ENCODE peak calls at places on chromosomes 12 and 14, in eight cellular contexts. B is naive thymus-derived CD4-positive, alpha-beta T cell; Z is BJ; E is heart left ventricle; F is AG10803; D is A549; T is psoas muscle; N is sigmoid colon. K is an unnamed sample.

GRCh38 chr14:29892327-29892726 is 35.3 kb downstream of the PRKD1 start:
- DNase-seq in B (no peak), Z (no peak), E (no peak), F (peak; percentile 58), D (no peak), T (no peak), N (no peak), K (no peak)

GRCh38 chr14:104392001-104392395 is 187.6 kb upstream of the C14orf180 start:
- DNase-seq in B (no peak), Z (no peak), E (no peak), F (no peak), D (no peak), T (no peak), N (peak; percentile 56), K (no peak)

GRCh38 chr14:21041676-21042433 is at the start of gene RNASE7:
- DNase-seq in B (no peak), Z (no peak), E (no peak), F (peak; percentile 58), D (no peak), T (peak; percentile 83), N (no peak), K (no peak)

GRCh38 chr12:124248862-124249825 is 45.7 kb upstream of the RFLNA start:
- DNase-seq in B (no peak), Z (no peak), E (no peak), F (peak; percentile 68), D (no peak), T (no peak), N (no peak), K (no peak)

GRCh38 chr12:4584896-4585295 is 22.9 kb downstream of the DYRK4 start:
- DNase-seq in B (no peak), Z (no peak), E (no peak), F (no peak), D (no peak), T (no peak), N (no peak), K (no peak)

GRCh38 chr12:65248656-65249633 is 29.5 kb upstream of the MSRB3 start:
- DNase-seq in B (no peak), Z (no peak), E (no peak), F (no peak), D (no peak), T (no peak), N (no peak), K (no peak)

GRCh38 chr14:92389598-92390126 is 66.7 kb downstream of the SLC24A4 start:
- DNase-seq in B (no peak), Z (no peak), E (no peak), F (no peak), D (no peak), T (no peak), N (no peak), K (no peak)

GRCh38 chr14:100765991-100766390 is 39.3 kb downstream of the DLK1 start:
- DNase-seq in B (no peak), Z (no peak), E (peak; percentile 6), F (no peak), D (no peak), T (peak; percentile 37), N (peak; percentile 19), K (no peak)

GRCh38 chr12:104154806-104155205 is 16.8 kb upstream of the NFYB start:
- DNase-seq in B (no peak), Z (no peak), E (no peak), F (no peak), D (no peak), T (no peak), N (no peak), K (no peak)

GRCh38 chr12:58095002-58095401 is 153.6 kb downstream of the ATP23 start:
- DNase-seq in B (no peak), Z (no peak), E (no peak), F (no peak), D (no peak), T (no peak), N (no peak), K (no peak)

GRCh38 chr12:108232565-108232964 is 103.5 kb downstream of the WSCD2 start:
- DNase-seq in B (no peak), Z (no peak), E (no peak), F (no peak), D (no peak), T (no peak), N (no peak), K (no peak)

GRCh38 chr12:29782285-29782820 is 1.4 kb downstream of the TMTC1 start:
- DNase-seq in B (no peak), Z (peak; percentile 22), E (no peak), F (peak; percentile 42), D (no peak), T (no peak), N (no peak), K (no peak)

GRCh38 chr14:94480809-94481208 is 4.8 kb upstream of the SERPINA9 start:
- DNase-seq in B (no peak), Z (no peak), E (no peak), F (peak; percentile 6), D (no peak), T (no peak), N (no peak), K (no peak)

GRCh38 chr12:95960241-95960640 is 17.1 kb downstream of the AMDHD1 start:
- DNase-seq in B (no peak), Z (no peak), E (no peak), F (no peak), D (no peak), T (no peak), N (no peak), K (no peak)

DNA sequence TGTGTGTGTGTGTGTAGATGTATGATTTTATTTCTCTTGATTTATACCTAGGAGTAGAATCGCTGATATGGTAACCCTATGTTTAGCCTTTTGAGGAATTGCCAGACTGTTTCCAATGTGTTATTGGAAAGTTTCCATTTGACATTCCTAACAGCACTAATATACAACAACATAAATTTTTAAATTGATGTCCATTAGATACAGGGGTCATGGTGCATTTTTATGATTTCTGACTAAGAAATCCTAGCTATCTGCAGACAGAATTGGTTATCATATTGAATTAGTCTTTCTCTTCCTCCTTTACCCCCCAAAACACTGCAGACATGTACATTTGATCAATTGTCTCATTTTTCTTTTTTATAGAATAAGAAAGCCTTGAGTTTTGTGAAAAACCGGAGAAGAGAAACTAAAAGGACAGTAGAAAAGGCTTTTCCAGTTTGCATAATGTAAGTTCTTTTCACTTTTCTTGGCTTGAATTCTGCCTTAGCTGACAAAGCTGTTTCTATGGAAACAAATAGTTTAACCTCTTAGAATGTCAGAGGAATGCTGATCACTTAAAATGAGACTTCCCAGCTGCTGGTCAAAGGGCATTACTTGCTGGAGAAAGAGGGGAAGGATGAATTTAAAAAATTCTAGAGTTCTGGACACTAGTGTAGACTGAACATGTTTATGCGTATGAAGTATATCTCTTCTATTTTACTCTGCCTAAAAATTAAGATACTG is 28.3 kb downstream of the PALS1 start:
- DNase-seq in B (no peak), Z (peak; percentile 54), E (no peak), F (peak; percentile 89), D (no peak), T (no peak), N (no peak), K (peak; percentile 38)
- H3K4me3 ChIP-seq in B (no peak overlapping the region), Z (no peak overlapping the region), E (peak overlapping the region; percentile 11), F (peak overlapping the region; percentile 43), D (no peak overlapping the region), T (no peak overlapping the region), N (peak overlapping the region; percentile 9), K (peak overlapping the region; percentile 19)

GRCh38 chr14:91115986-91116385 is 2.1 kb downstream of the DGLUCY start:
- DNase-seq in B (no peak), Z (no peak), E (no peak), F (no peak), D (no peak), T (no peak), N (no peak), K (no peak)
- H3K4me3 ChIP-seq in B (peak overlapping the region; percentile 76), Z (no peak overlapping the region), E (peak overlapping the region; percentile 71), F (no peak overlapping the region), D (no peak overlapping the region), T (peak overlapping the region; percentile 77), N (peak overlapping the region; percentile 63), K (no peak overlapping the region)

DNA sequence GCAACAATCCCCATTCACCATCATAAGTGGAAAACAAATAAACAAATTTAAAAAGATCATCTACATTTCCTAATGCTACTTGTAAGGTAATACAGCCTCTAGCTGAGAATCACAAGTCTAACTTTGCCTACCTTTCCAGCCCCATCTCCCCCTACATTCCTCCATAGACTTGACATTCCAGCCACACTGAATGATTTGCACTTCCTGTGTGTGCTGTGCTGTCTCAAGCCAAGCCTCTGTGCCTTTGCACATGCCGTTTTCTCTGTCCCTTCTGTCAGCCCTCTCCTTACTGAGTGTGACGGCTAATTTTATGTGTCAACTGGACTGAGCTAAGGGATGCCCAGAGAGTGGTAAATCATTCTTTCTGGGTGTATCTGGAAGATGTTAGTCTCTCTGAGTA is 82.4 kb upstream of the MBIP start:
- DNase-seq in B (no peak), Z (no peak), E (no peak), F (no peak), D (no peak), T (no peak), N (no peak), K (no peak)
- H3K4me3 ChIP-seq in B (no peak overlapping the region), Z (no peak overlapping the region), E (no peak overlapping the region), F (no peak overlapping the region), D (no peak overlapping the region), T (no peak overlapping the region), N (no peak overlapping the region), K (no peak overlapping the region)

DNA sequence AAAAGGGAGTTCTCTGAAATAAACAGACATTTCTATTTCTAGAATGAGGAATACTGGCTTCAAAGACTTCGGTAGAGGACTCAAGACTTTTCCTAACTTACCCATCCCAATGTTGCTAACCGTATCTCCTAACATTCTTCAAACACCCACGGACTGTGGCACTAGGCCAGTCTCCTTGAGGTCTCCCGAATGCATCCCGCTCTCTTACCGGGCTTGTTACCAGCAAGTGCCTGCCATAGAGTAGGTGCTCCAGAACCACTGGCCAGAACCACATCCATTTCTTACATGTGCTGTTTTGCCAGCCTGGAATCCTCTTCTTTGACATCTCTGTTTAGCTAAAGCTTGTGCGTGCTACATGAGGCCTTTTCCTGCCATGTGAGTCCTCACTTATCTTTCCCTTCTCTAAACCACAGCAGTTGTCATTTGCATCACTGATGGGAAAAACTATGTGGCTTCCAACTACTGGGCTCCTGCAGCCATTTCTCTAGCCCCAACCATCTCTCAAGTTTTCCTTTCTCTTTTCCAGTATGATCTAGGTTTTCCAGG is 397.4 kb downstream of the PCNX1 start:
- DNase-seq in B (no peak), Z (no peak), E (no peak), F (no peak), D (no peak), T (no peak), N (no peak), K (no peak)
- H3K4me3 ChIP-seq in B (no peak overlapping the region), Z (no peak overlapping the region), E (no peak overlapping the region), F (no peak overlapping the region), D (no peak overlapping the region), T (no peak overlapping the region), N (no peak overlapping the region), K (no peak overlapping the region)

GRCh38 chr12:53098982-53099651 is 1.6 kb downstream of the IGFBP6 start:
- DNase-seq in B (peak; percentile 85), Z (peak; percentile 74), E (peak; percentile 91), F (peak; percentile 98), D (peak; percentile 98), T (peak; percentile 96), N (peak; percentile 97), K (peak; percentile 88)
- H3K4me3 ChIP-seq in B (no peak overlapping the region), Z (peak overlapping the region; percentile 81), E (peak overlapping the region; percentile 69), F (peak overlapping the region; percentile 64), D (peak overlapping the region; percentile 54), T (peak overlapping the region; percentile 29), N (peak overlapping the region; percentile 69), K (peak overlapping the region; percentile 73)